ENCODE peak calls at places on chromosome 1, in five cellular contexts. G, S, V, F and R are unnamed samples.

GRCh38 chr1:54996869-54997710 is 1.6 kb upstream of the BSND start:
- DNase-seq in S (no peak), F (no peak), G (no peak), V (peak), R (no peak)

GRCh38 chr1:152110860-152111514 is 4.3 kb downstream of the TCHH start:
- DNase-seq in F (no peak), G (no peak), S (no peak), V (no peak), R (no peak)

GRCh38 chr1:91749690-91750335 is 136.1 kb downstream of the TGFBR3 start:
- DNase-seq in F (no peak), S (no peak), V (no peak), G (no peak), R (no peak)

GRCh38 chr1:21574464-21575151 is 65.4 kb downstream of the ALPL start:
- DNase-seq in G (no peak), S (no peak), V (peak), F (peak), R (peak)

GRCh38 chr1:67616394-67616985 is 68.5 kb upstream of the GADD45A start:
- DNase-seq in V (no peak), S (no peak), F (no peak), G (no peak), R (no peak)

GRCh38 chr1:107228704-107229103 is 87.9 kb downstream of the NTNG1 start:
- DNase-seq in G (no peak), S (no peak), V (no peak), F (no peak), R (no peak)

GRCh38 chr1:1132042-1132927 is 16.4 kb upstream of the C1orf159 start:
- DNase-seq in G (no peak), S (no peak), F (no peak), V (no peak), R (no peak)

GRCh38 chr1:192159769-192160168 is 1.5 kb downstream of the RGS18 start:
- DNase-seq in G (no peak), F (no peak), V (no peak), S (no peak), R (no peak)

GRCh38 chr1:31959521-31959920 is 21.4 kb upstream of the PTP4A2 start:
- DNase-seq in F (no peak), S (no peak), G (no peak), V (no peak), R (no peak)

GRCh38 chr1:115668579-115668978 is 26.8 kb downstream of the VANGL1 start:
- DNase-seq in F (no peak), V (no peak), S (peak), G (no peak), R (no peak)
- TF ChIP-seq SRF in F (no peak), V (no peak), S (peak), G (no peak), R (no peak)

DNA sequence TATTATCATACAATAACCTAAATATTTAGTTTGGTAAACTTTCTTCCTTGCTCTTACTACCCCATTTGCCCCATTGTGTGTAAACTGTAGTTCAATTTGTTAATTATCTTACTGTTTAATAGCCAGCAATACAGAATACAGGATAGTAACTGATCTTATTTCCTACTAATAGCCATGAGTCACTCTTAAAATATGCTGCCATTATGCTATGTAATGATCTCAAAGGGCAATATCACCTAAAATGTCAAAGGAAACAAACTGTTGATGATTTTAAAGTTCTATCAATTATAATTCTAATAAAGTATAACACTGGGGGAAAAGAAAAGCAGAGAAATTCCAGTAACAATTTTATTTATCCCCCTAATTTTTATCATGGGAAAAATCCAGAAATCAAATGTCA is 4.3 kb downstream of the SLC30A1 start:
- DNase-seq in F (no peak), S (no peak), G (no peak), V (no peak), R (no peak)
- TF ChIP-seq SRF in F (no peak), S (no peak), G (no peak), V (no peak), R (no peak)

GRCh38 chr1:13950637-13951036 is 250.6 kb downstream of the PRDM2 start:
- DNase-seq in F (peak), V (peak), G (no peak), S (peak), R (no peak)

GRCh38 chr1:13949571-13949970 is 249.6 kb downstream of the PRDM2 start:
- DNase-seq in G (no peak), V (no peak), S (no peak), F (no peak), R (no peak)

GRCh38 chr1:13948851-13949490 is 249.0 kb downstream of the PRDM2 start:
- DNase-seq in G (no peak), V (no peak), F (no peak), S (no peak), R (no peak)

GRCh38 chr1:13952985-13953384 is 253.0 kb downstream of the PRDM2 start:
- DNase-seq in S (no peak), V (peak), G (no peak), F (no peak), R (no peak)

DNA sequence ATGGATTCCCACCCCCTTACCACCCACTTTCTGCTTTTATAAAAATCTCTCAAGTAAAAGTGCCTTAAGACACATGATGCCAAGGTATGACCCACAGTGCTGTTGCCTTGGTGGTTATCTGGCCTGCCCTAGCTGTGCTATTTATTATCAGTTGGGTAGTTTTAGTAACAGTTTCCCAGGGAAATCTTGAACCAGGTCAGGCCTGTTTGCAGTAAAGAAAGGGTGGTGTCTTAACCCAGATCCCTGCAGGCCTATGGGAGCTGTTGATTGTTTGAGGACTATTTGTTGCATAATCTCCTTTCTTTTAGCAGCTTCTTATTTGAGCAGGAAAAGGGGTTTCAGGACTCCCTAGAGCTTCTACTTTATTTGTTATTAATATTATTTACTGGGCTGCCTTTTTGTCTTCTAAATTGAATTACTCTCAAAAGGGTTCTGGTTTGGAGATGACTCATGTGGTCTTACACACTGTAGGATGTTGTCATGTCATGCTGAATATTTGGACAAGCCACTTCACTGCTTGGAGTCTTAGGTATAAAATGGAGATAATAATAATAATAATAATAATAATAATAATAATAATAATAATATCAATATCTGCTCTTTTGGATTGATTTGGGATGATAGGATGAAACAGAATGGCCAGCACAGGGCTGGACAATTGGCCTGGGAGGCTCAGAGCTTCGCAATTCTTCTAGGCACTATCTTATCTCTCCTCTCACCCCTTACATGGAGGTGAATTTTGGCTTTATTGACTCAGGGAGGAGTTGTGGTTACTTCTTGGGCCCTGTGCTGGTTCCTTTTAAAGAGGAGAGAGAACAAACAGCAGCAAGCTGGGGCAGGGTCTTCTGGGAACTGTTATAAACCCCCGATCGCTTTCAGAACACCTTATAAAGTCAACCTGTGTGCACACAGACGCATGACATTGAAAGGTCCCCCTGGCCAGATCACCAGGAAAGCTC is 252.1 kb downstream of the PRDM2 start:
- DNase-seq in S (no peak), F (no peak), V (no peak), G (no peak), R (no peak)
- TF ChIP-seq SRF in S (no peak), F (no peak), V (no peak), G (no peak), R (no peak)

GRCh38 chr1:158025576-158026230 is 32.3 kb downstream of the KIRREL1 start:
- DNase-seq in V (no peak), G (no peak), S (no peak), F (no peak), R (no peak)
- TF ChIP-seq SRF in V (no peak), G (no peak), S (no peak), F (no peak), R (no peak)